ENCODE peak calls at places on chromosome 19, in five cellular contexts. I, P, U, E and N are unnamed samples.
A peak's percentile ranks its signal among the peaks of the same experiment; 100 is the strongest.

GRCh38 chr19:52917531-52917930 is 5.7 kb downstream of the ZNF888 start:
- DNase-seq in P (no peak), U (no peak), I (no peak), E (no peak), N (no peak)

GRCh38 chr19:43780706-43781525 is at the start of gene KCNN4:
- DNase-seq in P (peak; percentile 28), U (no peak), E (peak; percentile 74), I (no peak), N (no peak)

GRCh38 chr19:42069619-42070293 is at the start of gene GRIK5:
- DNase-seq in I (no peak), U (no peak), E (peak; percentile 15), P (no peak), N (no peak)

GRCh38 chr19:5489511-5489910 is 34.3 kb downstream of the ZNRF4 start:
- DNase-seq in I (no peak), U (no peak), E (no peak), P (no peak), N (no peak)

GRCh38 chr19:45340899-45341453 is 426 bp downstream of the KLC3 start:
- DNase-seq in U (no peak), P (no peak), E (no peak), I (no peak), N (no peak)

GRCh38 chr19:8638078-8638619 is 7.7 kb downstream of the NFILZ start:
- DNase-seq in U (no peak), P (no peak), E (peak; percentile 56), I (no peak), N (peak; percentile 71)

GRCh38 chr19:16070366-16070990 is 5.8 kb upstream of the TPM4 start:
- DNase-seq in P (peak; percentile 84), E (peak; percentile 67), I (peak; percentile 93), U (no peak), N (peak; percentile 84)

GRCh38 chr19:7340959-7341837 is 7.5 kb upstream of the ARHGEF18 start:
- DNase-seq in U (peak; percentile 59), E (peak; percentile 76), P (peak; percentile 87), I (peak; percentile 77), N (peak; percentile 73)

GRCh38 chr19:45423033-45423588 is 606 bp downstream of the ERCC1 start:
- DNase-seq in E (no peak), I (no peak), U (no peak), P (no peak), N (no peak)

GRCh38 chr19:18278521-18279265 is 2.7 kb downstream of the JUND start:
- DNase-seq in I (peak; percentile 32), U (no peak), E (peak; percentile 6), P (peak; percentile 87), N (no peak)

GRCh38 chr19:906480-906879 is 6.5 kb downstream of the R3HDM4 start:
- DNase-seq in U (no peak), E (no peak), I (no peak), P (no peak), N (no peak)